ENCODE peak calls at places on chromosomes 13 and 19, in six cellular contexts. One of them, this sample, is unnamed.
A peak's percentile ranks its signal among the peaks of the same experiment; 100 is the strongest.

GRCh38 chr13:94550030-94550738 is 45.8 kb downstream of the TGDS start:
- DNase-seq in OCI-LY7: no peak
- DNase-seq in ascending aorta: no peak
- DNase-seq in aorta: no peak
- DNase-seq in GM23248: peak; percentile 80
- DNase-seq in A549: peak; percentile 62
- DNase-seq in this sample: no peak

GRCh38 chr13:105047676-105048295 is 1487.7 kb downstream of the EFNB2 start:
- DNase-seq in ascending aorta: no peak
- DNase-seq in aorta: no peak
- DNase-seq in OCI-LY7: no peak
- DNase-seq in A549: no peak
- DNase-seq in GM23248: no peak
- DNase-seq in this sample: no peak

GRCh38 chr13:67549331-67549730 is 319.2 kb upstream of the PCDH9 start:
- DNase-seq in GM23248: no peak
- DNase-seq in ascending aorta: no peak
- DNase-seq in aorta: no peak
- DNase-seq in A549: no peak
- DNase-seq in OCI-LY7: no peak
- DNase-seq in this sample: no peak

GRCh38 chr13:27712421-27712820 is 79.9 kb upstream of the GSX1 start:
- DNase-seq in OCI-LY7: peak; percentile 28
- DNase-seq in aorta: no peak
- DNase-seq in ascending aorta: no peak
- DNase-seq in GM23248: no peak
- DNase-seq in A549: no peak
- DNase-seq in this sample: no peak

GRCh38 chr13:74715718-74716117 is 581.5 kb upstream of the KLF12 start:
- DNase-seq in OCI-LY7: no peak
- DNase-seq in A549: no peak
- DNase-seq in aorta: no peak
- DNase-seq in ascending aorta: no peak
- DNase-seq in GM23248: peak; percentile 43
- DNase-seq in this sample: no peak

GRCh38 chr13:94192576-94192975 is 286.9 kb downstream of the DCT start:
- DNase-seq in ascending aorta: no peak
- DNase-seq in OCI-LY7: peak; percentile 9
- DNase-seq in GM23248: peak; percentile 53
- DNase-seq in aorta: no peak
- DNase-seq in A549: no peak
- DNase-seq in this sample: no peak

GRCh38 chr13:114053026-114053425 is 79.2 kb upstream of the C13orf46 start:
- DNase-seq in OCI-LY7: no peak
- DNase-seq in GM23248: peak; percentile 70
- DNase-seq in ascending aorta: no peak
- DNase-seq in A549: no peak
- DNase-seq in aorta: no peak
- DNase-seq in this sample: peak; percentile 41

GRCh38 chr13:73421310-73421912 is 362.6 kb downstream of the KLF5 start:
- DNase-seq in GM23248: peak; percentile 8
- DNase-seq in aorta: no peak
- DNase-seq in ascending aorta: no peak
- DNase-seq in OCI-LY7: no peak
- DNase-seq in A549: no peak
- DNase-seq in this sample: no peak

GRCh38 chr19:40633207-40633606 is 32.0 kb downstream of the LTBP4 start:
- DNase-seq in GM23248: peak; percentile 55
- DNase-seq in ascending aorta: no peak
- DNase-seq in OCI-LY7: no peak
- DNase-seq in aorta: no peak
- DNase-seq in A549: no peak
- DNase-seq in this sample: no peak

GRCh38 chr19:30252214-30252613 is 120.0 kb upstream of the ZNF536 start:
- DNase-seq in GM23248: no peak
- DNase-seq in OCI-LY7: no peak
- DNase-seq in aorta: no peak
- DNase-seq in ascending aorta: no peak
- DNase-seq in A549: no peak
- DNase-seq in this sample: no peak

DNA sequence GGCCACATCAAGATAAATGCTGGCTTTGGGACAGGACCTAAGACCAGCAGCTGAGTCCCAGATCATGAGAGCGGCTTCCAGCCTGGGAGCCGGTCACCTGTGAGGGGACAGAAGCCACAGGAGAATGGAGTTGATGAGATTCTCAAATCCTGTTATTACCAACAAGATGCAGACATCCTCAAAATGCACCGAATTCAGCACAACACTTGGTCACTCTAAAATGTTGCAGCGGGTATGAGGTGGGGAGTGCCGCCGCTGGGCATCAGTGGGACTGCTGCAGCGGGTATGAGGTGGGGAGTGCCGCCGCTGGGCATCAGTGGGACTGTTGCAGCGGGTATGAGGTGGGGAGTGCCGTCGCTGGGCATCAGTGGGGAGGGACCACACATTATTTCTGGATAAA is 21.2 kb downstream of the RANBP3 start:
- DNase-seq in aorta: peak; percentile 65
- DNase-seq in A549: no peak
- DNase-seq in GM23248: no peak
- DNase-seq in OCI-LY7: no peak
- DNase-seq in ascending aorta: no peak
- DNase-seq in this sample: peak; percentile 51
- H3K4me1 ChIP-seq in aorta: no peaks in the 10 kb centered on the region
- H3K4me1 ChIP-seq in A549: peaks cover 30% of the 10 kb centered on the region
- H3K4me1 ChIP-seq in GM23248: peaks cover 39% of the 10 kb centered on the region
- H3K4me1 ChIP-seq in OCI-LY7: peaks cover 52% of the 10 kb centered on the region
- H3K4me1 ChIP-seq in ascending aorta: peaks cover 66% of the 10 kb centered on the region
- H3K4me1 ChIP-seq in this sample: peaks cover 37% of the 10 kb centered on the region

GRCh38 chr19:49573451-49573850 is 6.9 kb downstream of the NOSIP start:
- DNase-seq in A549: no peak
- DNase-seq in ascending aorta: no peak
- DNase-seq in GM23248: peak; percentile 34
- DNase-seq in OCI-LY7: no peak
- DNase-seq in aorta: no peak
- DNase-seq in this sample: no peak

GRCh38 chr19:49570997-49571676 is 9.2 kb downstream of the NOSIP start:
- DNase-seq in aorta: no peak
- DNase-seq in ascending aorta: no peak
- DNase-seq in GM23248: no peak
- DNase-seq in A549: no peak
- DNase-seq in OCI-LY7: peak; percentile 42
- DNase-seq in this sample: no peak

GRCh38 chr19:49567722-49568454 is 12.5 kb downstream of the NOSIP start:
- DNase-seq in ascending aorta: no peak
- DNase-seq in OCI-LY7: no peak
- DNase-seq in GM23248: peak; percentile 57
- DNase-seq in A549: no peak
- DNase-seq in aorta: no peak
- DNase-seq in this sample: peak; percentile 33

GRCh38 chr19:49573009-49573408 is 7.3 kb downstream of the NOSIP start:
- DNase-seq in ascending aorta: no peak
- DNase-seq in A549: no peak
- DNase-seq in aorta: no peak
- DNase-seq in GM23248: no peak
- DNase-seq in OCI-LY7: no peak
- DNase-seq in this sample: peak; percentile 16

GRCh38 chr19:49570138-49570856 is 10.1 kb downstream of the NOSIP start:
- DNase-seq in GM23248: peak; percentile 87
- DNase-seq in ascending aorta: peak; percentile 73
- DNase-seq in aorta: no peak
- DNase-seq in OCI-LY7: peak; percentile 92
- DNase-seq in A549: peak; percentile 92
- DNase-seq in this sample: no peak
- H3K9me3 ChIP-seq in GM23248: no peaks in the 10 kb centered on the region
- H3K9me3 ChIP-seq in ascending aorta: no peaks in the 10 kb centered on the region
- H3K9me3 ChIP-seq in aorta: no peaks in the 10 kb centered on the region
- H3K9me3 ChIP-seq in OCI-LY7: no peaks in the 10 kb centered on the region
- H3K9me3 ChIP-seq in A549: no peaks in the 10 kb centered on the region
- H3K9me3 ChIP-seq in this sample: no peaks in the 10 kb centered on the region

GRCh38 chr13:110372676-110373075 is 65.6 kb downstream of the COL4A2 start:
- DNase-seq in aorta: no peak
- DNase-seq in OCI-LY7: no peak
- DNase-seq in GM23248: no peak
- DNase-seq in A549: no peak
- DNase-seq in ascending aorta: no peak
- DNase-seq in this sample: no peak
- H3K4me1 ChIP-seq in aorta: peaks cover 2% of the 10 kb centered on the region
- H3K4me1 ChIP-seq in OCI-LY7: no peaks in the 10 kb centered on the region
- H3K4me1 ChIP-seq in GM23248: peaks cover 5% of the 10 kb centered on the region
- H3K4me1 ChIP-seq in A549: peaks cover 29% of the 10 kb centered on the region
- H3K4me1 ChIP-seq in ascending aorta: peaks cover 67% of the 10 kb centered on the region
- H3K4me1 ChIP-seq in this sample: peaks cover 24% of the 10 kb centered on the region

GRCh38 chr19:19691683-19692082 is 23.0 kb downstream of the ZNF101 start:
- DNase-seq in OCI-LY7: no peak
- DNase-seq in aorta: no peak
- DNase-seq in ascending aorta: no peak
- DNase-seq in A549: no peak
- DNase-seq in GM23248: no peak
- DNase-seq in this sample: no peak

DNA sequence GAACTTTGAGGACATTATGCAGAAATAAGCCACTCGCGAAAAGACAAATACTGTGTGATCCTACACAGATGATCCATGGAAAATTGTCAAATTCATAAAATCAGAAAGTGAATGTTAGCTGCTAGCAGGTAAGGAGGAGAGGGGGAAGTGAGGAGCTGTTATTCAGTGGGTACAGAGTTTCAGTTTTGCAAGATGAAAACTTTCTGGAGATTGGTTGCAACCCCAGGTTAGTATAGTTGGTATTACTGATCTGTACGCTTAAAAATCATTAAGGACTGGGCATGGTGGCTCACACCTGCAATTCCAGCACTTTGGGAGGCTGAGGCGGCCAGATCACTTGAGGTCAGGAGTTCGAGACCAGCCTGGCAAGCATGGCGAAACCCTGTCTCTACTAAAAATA is 17.9 kb downstream of the ZNF101 start:
- DNase-seq in aorta: no peak
- DNase-seq in OCI-LY7: no peak
- DNase-seq in ascending aorta: no peak
- DNase-seq in GM23248: no peak
- DNase-seq in A549: no peak
- DNase-seq in this sample: no peak
- H3K9me3 ChIP-seq in aorta: peaks cover 6% of the 10 kb centered on the region
- H3K9me3 ChIP-seq in OCI-LY7: peaks cover 5% of the 10 kb centered on the region
- H3K9me3 ChIP-seq in ascending aorta: peaks cover 67% of the 10 kb centered on the region
- H3K9me3 ChIP-seq in GM23248: no peaks in the 10 kb centered on the region
- H3K9me3 ChIP-seq in A549: peaks cover 14% of the 10 kb centered on the region
- H3K9me3 ChIP-seq in this sample: no peaks in the 10 kb centered on the region

DNA sequence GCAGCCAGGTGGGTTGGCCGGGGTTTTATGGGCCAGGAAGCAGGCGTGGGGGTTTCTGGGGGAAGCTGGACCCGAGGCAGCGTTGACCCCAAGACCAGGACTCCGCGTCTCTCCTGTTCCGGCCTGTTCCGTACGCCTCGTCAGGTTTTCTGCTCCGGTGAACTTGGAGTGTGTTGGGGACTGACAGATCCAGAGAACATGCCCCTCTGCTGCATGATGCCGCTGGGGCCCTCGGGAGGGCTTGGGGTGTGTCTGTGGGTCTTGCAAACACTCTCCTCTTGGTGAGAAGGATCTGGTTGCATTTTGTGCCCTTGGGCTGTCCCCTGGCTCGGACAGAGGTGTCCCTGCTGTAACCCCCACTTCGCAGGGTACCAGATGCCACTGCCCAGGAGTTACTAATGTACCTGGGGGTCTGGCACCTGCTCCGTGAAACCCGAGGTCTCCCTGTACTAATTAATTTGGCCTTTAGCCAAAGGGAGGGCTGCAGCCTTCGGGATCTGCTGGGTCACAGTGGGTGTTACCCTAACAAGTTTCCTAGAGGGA is 15.6 kb downstream of the KDM4B start:
- DNase-seq in ascending aorta: no peak
- DNase-seq in GM23248: no peak
- DNase-seq in aorta: peak; percentile 48
- DNase-seq in A549: no peak
- DNase-seq in OCI-LY7: no peak
- DNase-seq in this sample: no peak
- H3K4me1 ChIP-seq in ascending aorta: peaks cover 14% of the 10 kb centered on the region
- H3K4me1 ChIP-seq in GM23248: peaks cover 26% of the 10 kb centered on the region
- H3K4me1 ChIP-seq in aorta: no peaks in the 10 kb centered on the region
- H3K4me1 ChIP-seq in A549: peaks cover 5% of the 10 kb centered on the region
- H3K4me1 ChIP-seq in OCI-LY7: peaks cover 15% of the 10 kb centered on the region
- H3K4me1 ChIP-seq in this sample: peaks cover 25% of the 10 kb centered on the region

GRCh38 chr19:57637379-57637778 is 4.4 kb downstream of the ZNF211 start:
- DNase-seq in ascending aorta: no peak
- DNase-seq in A549: no peak
- DNase-seq in aorta: no peak
- DNase-seq in GM23248: no peak
- DNase-seq in OCI-LY7: no peak
- DNase-seq in this sample: no peak

GRCh38 chr19:57642396-57643046 is 9.6 kb downstream of the ZNF211 start:
- DNase-seq in GM23248: no peak
- DNase-seq in aorta: no peak
- DNase-seq in OCI-LY7: no peak
- DNase-seq in A549: no peak
- DNase-seq in ascending aorta: no peak
- DNase-seq in this sample: no peak

GRCh38 chr19:57643734-57644133 is 10.8 kb downstream of the ZNF211 start:
- DNase-seq in aorta: no peak
- DNase-seq in ascending aorta: no peak
- DNase-seq in A549: no peak
- DNase-seq in OCI-LY7: no peak
- DNase-seq in GM23248: no peak
- DNase-seq in this sample: no peak

DNA sequence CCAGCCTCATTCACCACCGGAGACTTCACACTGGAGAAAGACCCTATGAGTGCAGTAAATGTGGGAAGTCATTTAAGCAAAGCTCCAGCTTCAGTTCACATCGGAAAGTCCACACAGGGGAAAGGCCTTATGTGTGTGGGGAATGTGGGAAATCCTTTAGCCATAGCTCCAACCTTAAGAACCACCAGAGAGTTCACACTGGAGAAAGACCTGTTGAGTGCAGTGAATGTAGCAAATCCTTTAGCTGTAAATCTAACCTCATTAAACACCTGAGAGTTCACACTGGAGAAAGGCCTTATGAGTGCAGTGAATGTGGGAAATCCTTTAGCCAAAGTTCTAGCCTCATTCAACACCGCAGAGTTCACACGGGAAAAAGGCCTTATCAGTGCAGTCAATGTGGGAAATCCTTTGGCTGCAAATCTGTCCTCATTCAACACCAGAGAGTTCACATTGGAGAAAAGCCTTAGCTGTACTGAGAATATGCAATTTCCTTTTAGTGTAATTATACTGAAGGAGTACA is 8.8 kb downstream of the ZNF211 start:
- DNase-seq in ascending aorta: no peak
- DNase-seq in OCI-LY7: no peak
- DNase-seq in A549: no peak
- DNase-seq in GM23248: no peak
- DNase-seq in aorta: no peak
- DNase-seq in this sample: no peak
- H3K9me3 ChIP-seq in ascending aorta: peaks cover 96% of the 10 kb centered on the region
- H3K9me3 ChIP-seq in OCI-LY7: peaks cover 19% of the 10 kb centered on the region
- H3K9me3 ChIP-seq in A549: peaks cover 97% of the 10 kb centered on the region
- H3K9me3 ChIP-seq in GM23248: no peaks in the 10 kb centered on the region
- H3K9me3 ChIP-seq in aorta: peaks cover 41% of the 10 kb centered on the region
- H3K9me3 ChIP-seq in this sample: peaks cover 18% of the 10 kb centered on the region